ENCODE peak calls at places on chromosomes 4 and X, in nine cellular contexts. B is ovary, Z is NT2/D1, Y is SW480, F is astrocyte of the spinal cord, N is A549, M is MM.1S, U is anterior cingulate cortex, P is EL. H is an unnamed sample.

GRCh38 chr4:109294006-109294405 is 8.5 kb downstream of the COL25A1 start:
- DNase-seq in B (no peak), Z (no peak), Y (peak; percentile 2), F (no peak), N (no peak), M (peak; percentile 66), U (no peak), P (peak; percentile 20), H (no peak)

GRCh38 chr4:42712854-42713253 is 55.9 kb upstream of the ATP8A1 start:
- DNase-seq in B (no peak), Z (no peak), Y (no peak), F (no peak), N (no peak), M (no peak), U (no peak), P (no peak), H (no peak)

GRCh38 chrX:150731795-150732194 is 38.6 kb downstream of the MTMR1 start:
- DNase-seq in B (no peak), Z (no peak), Y (no peak), F (peak; percentile 87), N (no peak), M (no peak), U (no peak), P (peak; percentile 85), H (no peak)

GRCh38 chr4:28225689-28226353 is 1365.2 kb downstream of the STIM2 start:
- DNase-seq in B (no peak), Z (no peak), Y (no peak), F (no peak), N (no peak), M (no peak), U (peak; percentile 18), P (peak; percentile 10), H (no peak)

GRCh38 chr4:94603170-94603747 is 151.5 kb downstream of the PDLIM5 start:
- DNase-seq in B (no peak), Z (no peak), Y (no peak), F (peak; percentile 59), N (no peak), M (no peak), U (no peak), P (peak; percentile 63), H (no peak)

GRCh38 chr4:59855630-59856352 is 1344.3 kb upstream of the ADGRL3 start:
- DNase-seq in B (no peak), Z (no peak), Y (no peak), F (no peak), N (no peak), M (no peak), U (no peak), P (no peak), H (no peak)

GRCh38 chr4:73750730-73751129 is 10.4 kb downstream of the CXCL8 start:
- DNase-seq in B (no peak), Z (no peak), Y (no peak), F (no peak), N (no peak), M (no peak), U (no peak), P (no peak), H (no peak)

GRCh38 chr4:170008376-170008775 is 17.8 kb downstream of the MFAP3L start:
- DNase-seq in B (no peak), Z (no peak), Y (peak; percentile 16), F (no peak), N (peak; percentile 6), M (peak; percentile 66), U (no peak), P (peak; percentile 20), H (no peak)

GRCh38 chr4:3346146-3346545 is 53.3 kb downstream of the RGS12 start:
- DNase-seq in B (no peak), Z (peak; percentile 40), Y (peak; percentile 64), F (peak; percentile 75), N (peak; percentile 63), M (peak; percentile 56), U (no peak), P (peak; percentile 74), H (peak; percentile 54)

GRCh38 chr4:151035321-151035720 is 20.2 kb upstream of the LRBA start:
- DNase-seq in B (no peak), Z (no peak), Y (peak; percentile 31), F (no peak), N (no peak), M (no peak), U (no peak), P (no peak), H (no peak)

GRCh38 chr4:108881190-108881589 is 118.3 kb upstream of the ETNPPL start:
- DNase-seq in B (no peak), Z (no peak), Y (no peak), F (peak; percentile 69), N (no peak), M (no peak), U (no peak), P (peak; percentile 77), H (no peak)

GRCh38 chrX:114717921-114718320 is 134.0 kb downstream of the HTR2C start:
- DNase-seq in B (no peak), Z (no peak), Y (no peak), F (no peak), N (no peak), M (no peak), U (no peak), P (no peak), H (peak; percentile 4)

GRCh38 chr4:78588894-78589545 is 37.5 kb downstream of the ANXA3 start:
- DNase-seq in B (no peak), Z (no peak), Y (no peak), F (no peak), N (no peak), M (no peak), U (no peak), P (no peak), H (no peak)

GRCh38 chr4:168699224-168699878 is 202.5 kb downstream of the PALLD start:
- DNase-seq in B (no peak), Z (no peak), Y (no peak), F (peak; percentile 37), N (no peak), M (no peak), U (no peak), P (no peak), H (no peak)

GRCh38 chr4:72326692-72327632 is 242.1 kb downstream of the ADAMTS3 start:
- DNase-seq in B (no peak), Z (no peak), Y (peak; percentile 50), F (peak; percentile 61), N (peak; percentile 2), M (peak; percentile 33), U (no peak), P (peak; percentile 42), H (no peak)

GRCh38 chr4:142040043-142040442 is 403.7 kb downstream of the IL15 start:
- DNase-seq in B (no peak), Z (no peak), Y (no peak), F (no peak), N (no peak), M (no peak), U (no peak), P (no peak), H (no peak)

GRCh38 chr4:152606800-152607577 is 71.1 kb upstream of the FBXW7 start:
- DNase-seq in B (no peak), Z (no peak), Y (no peak), F (no peak), N (no peak), M (no peak), U (no peak), P (no peak), H (no peak)

GRCh38 chr4:16642897-16643296 is 255.5 kb downstream of the LDB2 start:
- DNase-seq in B (no peak), Z (no peak), Y (peak; percentile 40), F (no peak), N (no peak), M (peak; percentile 15), U (no peak), P (peak; percentile 11), H (no peak)

GRCh38 chr4:184384056-184384809 is 90.1 kb downstream of the IRF2 start:
- DNase-seq in B (peak; percentile 56), Z (no peak), Y (peak; percentile 47), F (peak; percentile 93), N (no peak), M (peak; percentile 99), U (no peak), P (peak; percentile 84), H (no peak)

GRCh38 chrX:136880003-136880451 is 498 bp downstream of the RBMX start:
- DNase-seq in B (peak; percentile 41), Z (no peak), Y (peak; percentile 22), F (no peak), N (peak; percentile 22), M (peak; percentile 20), U (peak; percentile 41), P (peak; percentile 11), H (no peak)

GRCh38 chr4:75002381-75002780 is 69.5 kb downstream of the PARM1 start:
- DNase-seq in B (no peak), Z (no peak), Y (no peak), F (no peak), N (no peak), M (no peak), U (no peak), P (no peak), H (no peak)

GRCh38 chrX:48835524-48836329 is at the start of gene PCSK1N:
- DNase-seq in B (no peak), Z (no peak), Y (peak; percentile 65), F (no peak), N (peak; percentile 49), M (no peak), U (peak; percentile 17), P (no peak), H (no peak)

GRCh38 chrX:37763400-37763799 is 16.5 kb upstream of the CYBB start:
- DNase-seq in B (no peak), Z (no peak), Y (no peak), F (no peak), N (no peak), M (no peak), U (no peak), P (no peak), H (no peak)

H was measured in iPS DF 6.9.